ENCODE peak calls at places on chromosomes 12 and 14, in ten cellular contexts. S is stomach, Y is H1, N is GM12892, B is HepG2, W is GM12891, C is prostate gland, A is esophagus muscularis mucosa, J is breast epithelium, X is HCT116. L is an unnamed sample.

GRCh38 chr12:82047480-82047879 is 288.3 kb upstream of the PPFIA2 start:
- DNase-seq in J (no peak), W (no peak), A (no peak), C (no peak), B (no peak), X (no peak), S (no peak), N (no peak), Y (no peak), L (no peak)

GRCh38 chr12:75058228-75058627 is 151.4 kb downstream of the KCNC2 start:
- DNase-seq in Y (no peak), X (no peak), W (no peak), C (no peak), S (no peak), A (no peak), J (no peak), N (no peak), B (no peak), L (no peak)

GRCh38 chr12:76216585-76217472 is 131.4 kb downstream of the BBS10 start:
- DNase-seq in N (no peak), X (no peak), C (no peak), W (no peak), Y (no peak), J (no peak), B (no peak), A (no peak), S (no peak), L (no peak)

GRCh38 chr14:29895591-29896043 is 32.0 kb downstream of the PRKD1 start:
- DNase-seq in B (no peak), J (no peak), S (peak), W (no peak), A (no peak), C (no peak), Y (no peak), X (no peak), N (no peak), L (no peak)

GRCh38 chr14:106417224-106418049 is 891.1 kb downstream of the TMEM121 start:
- DNase-seq in X (peak), C (no peak), N (peak), A (no peak), S (peak), W (peak), J (no peak), B (peak), Y (peak), L (no peak)

GRCh38 chr12:26971963-26972362 is 33.7 kb downstream of the FGFR1OP2 start:
- DNase-seq in J (no peak), S (no peak), B (no peak), N (peak), W (peak), A (no peak), X (no peak), Y (no peak), C (no peak), L (no peak)

GRCh38 chr12:94263011-94263786 is 114.8 kb downstream of the PLXNC1 start:
- DNase-seq in J (no peak), X (no peak), S (no peak), B (no peak), W (no peak), C (no peak), N (no peak), A (no peak), Y (no peak), L (peak)

GRCh38 chr14:102749833-102750775 is 27.1 kb upstream of the TRAF3 start:
- DNase-seq in N (no peak), X (no peak), S (no peak), J (no peak), A (no peak), B (no peak), Y (no peak), C (no peak), W (no peak), L (no peak)

GRCh38 chr12:43102506-43103269 is 449.3 kb downstream of the ADAMTS20 start:
- DNase-seq in C (no peak), J (no peak), A (no peak), W (no peak), S (no peak), N (no peak), X (no peak), Y (no peak), B (no peak), L (no peak)

GRCh38 chr14:85947461-85947860 is 417.5 kb downstream of the FLRT2 start:
- DNase-seq in W (no peak), B (no peak), A (no peak), Y (no peak), S (no peak), N (no peak), X (no peak), J (no peak), C (no peak), L (no peak)

GRCh38 chr12:19927661-19928060 is 440.7 kb upstream of the PDE3A start:
- DNase-seq in W (no peak), A (no peak), J (no peak), B (no peak), C (no peak), S (no peak), X (no peak), Y (no peak), N (no peak), L (no peak)

GRCh38 chr12:119990382-119990874 is 1.4 kb downstream of the BICDL1 start:
- DNase-seq in X (no peak), N (no peak), J (no peak), Y (no peak), C (no peak), W (no peak), A (no peak), S (no peak), B (no peak), L (no peak)

GRCh38 chr12:119992129-119992705 is 3.2 kb downstream of the BICDL1 start:
- DNase-seq in S (no peak), Y (no peak), C (no peak), A (no peak), J (no peak), B (no peak), N (no peak), X (no peak), W (no peak), L (no peak)

GRCh38 chr12:119989619-119990381 is 764 bp downstream of the BICDL1 start:
- DNase-seq in S (peak), J (peak), N (peak), A (no peak), C (peak), Y (peak), W (peak), X (no peak), B (peak), L (peak)

GRCh38 chr12:119988440-119988787 is 622 bp upstream of the BICDL1 start:
- DNase-seq in S (no peak), W (no peak), B (no peak), X (no peak), C (no peak), J (no peak), A (no peak), N (no peak), Y (no peak), L (no peak)

DNA sequence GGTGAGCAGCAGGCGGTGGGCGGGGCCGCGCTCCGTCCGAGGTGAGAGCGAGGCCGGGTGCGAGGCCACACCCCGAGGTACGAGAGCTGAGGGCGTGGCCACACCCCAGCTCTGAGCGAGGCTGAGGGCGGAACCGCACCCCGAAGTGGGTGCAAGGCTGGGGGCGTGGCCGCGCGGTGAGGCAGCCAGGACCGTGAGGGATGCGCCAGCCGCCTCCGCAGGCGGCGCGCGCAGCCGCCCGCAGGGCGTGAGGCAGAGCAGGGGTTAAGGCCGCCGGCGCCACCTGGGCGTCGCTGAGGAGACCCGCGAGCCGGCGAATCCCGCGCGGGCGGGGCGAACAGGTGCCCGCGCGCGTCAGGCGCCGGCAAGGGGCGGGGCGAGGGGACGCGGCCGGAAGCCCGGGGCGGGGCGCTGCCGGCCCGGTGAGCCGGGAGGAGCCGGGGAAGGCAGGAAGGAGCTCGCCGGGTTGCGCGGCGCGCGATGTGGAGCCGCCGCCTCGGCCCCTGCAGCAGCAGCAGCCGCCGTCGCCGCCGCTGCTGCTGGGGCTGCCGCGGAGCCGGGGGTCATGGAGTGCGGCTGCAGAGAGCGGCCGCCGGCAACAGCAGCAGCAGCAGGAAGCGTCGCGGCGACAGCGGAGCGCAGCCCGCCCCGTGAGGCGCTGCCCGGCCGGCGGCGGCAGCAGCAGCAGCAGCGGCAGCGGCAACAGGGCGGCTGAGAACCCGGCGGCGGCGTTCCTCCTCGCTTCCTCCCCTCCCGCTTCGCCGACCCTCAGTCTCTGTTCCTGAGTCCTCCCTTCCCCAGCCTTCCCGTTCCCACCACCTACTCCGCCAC is at the start of gene BICDL1:
- DNase-seq in A (no peak), B (peak), S (peak), W (peak), X (peak), J (peak), C (peak), Y (peak), N (peak), L (peak)
- TF ChIP-seq POLR2A in A (no peak), B (no peak), S (no peak), W (no peak), X (no peak), J (no peak), C (peak), Y (no peak), N (no peak), L (no peak)

GRCh38 chr12:79998554-79998953 is 63.7 kb upstream of the PPP1R12A start:
- DNase-seq in A (no peak), C (no peak), X (no peak), N (no peak), B (no peak), S (no peak), Y (no peak), J (no peak), W (no peak), L (no peak)
- TF ChIP-seq POLR2AphosphoS5 in A (no peak), C (no peak), X (no peak), N (no peak), B (no peak), S (no peak), Y (no peak), J (no peak), W (no peak), L (no peak)

GRCh38 chr12:30696103-30696408 is 387 bp upstream of the IPO8 start:
- DNase-seq in N (no peak), J (no peak), C (no peak), W (no peak), A (no peak), B (no peak), Y (no peak), X (peak), S (no peak), L (no peak)

GRCh38 chr12:30694971-30695326 is 720 bp downstream of the IPO8 start:
- DNase-seq in C (peak), A (no peak), J (no peak), S (peak), N (peak), W (no peak), X (peak), Y (no peak), B (peak), L (no peak)

GRCh38 chr12:30696486-30696885 is 817 bp upstream of the IPO8 start:
- DNase-seq in W (peak), S (no peak), J (no peak), A (no peak), C (no peak), N (peak), X (no peak), Y (no peak), B (no peak), L (no peak)

GRCh38 chr12:30694412-30694955 is 1.2 kb downstream of the IPO8 start:
- DNase-seq in N (no peak), B (no peak), X (no peak), W (no peak), A (no peak), C (no peak), J (no peak), S (no peak), Y (no peak), L (no peak)

GRCh38 chr12:30695327-30696102 is at the start of gene IPO8:
- DNase-seq in N (peak), X (peak), C (peak), W (peak), S (peak), Y (peak), J (peak), B (peak), A (peak), L (peak)
- TF ChIP-seq POLR2A in N (peak), X (no peak), C (no peak), W (peak), S (no peak), Y (no peak), J (no peak), B (peak), A (no peak), L (no peak)

GRCh38 chr12:64510687-64511086 is 58.8 kb downstream of the TBK1 start:
- DNase-seq in Y (no peak), S (no peak), B (no peak), X (no peak), C (no peak), J (no peak), A (no peak), W (no peak), N (no peak), L (no peak)

GRCh38 chr12:64518396-64518795 is 66.5 kb downstream of the TBK1 start:
- DNase-seq in N (no peak), X (no peak), J (no peak), W (no peak), C (no peak), Y (no peak), A (no peak), B (no peak), S (no peak), L (no peak)

GRCh38 chr12:64514456-64514855 is 62.5 kb downstream of the TBK1 start:
- DNase-seq in W (no peak), N (no peak), A (peak), Y (no peak), X (no peak), B (no peak), S (no peak), C (no peak), J (no peak), L (no peak)
- TF ChIP-seq POLR2AphosphoS5 in W (no peak), N (no peak), A (no peak), Y (no peak), X (no peak), B (no peak), S (no peak), C (no peak), J (no peak), L (no peak)

GRCh38 chr12:77324763-77325468 is 259.5 kb upstream of the E2F7 start:
- DNase-seq in W (peak), Y (peak), A (no peak), S (peak), B (peak), J (peak), C (peak), N (peak), X (peak), L (peak)
- TF ChIP-seq POLR2A in W (no peak), Y (no peak), A (no peak), S (no peak), B (no peak), J (no peak), C (no peak), N (no peak), X (no peak), L (no peak)

DNA sequence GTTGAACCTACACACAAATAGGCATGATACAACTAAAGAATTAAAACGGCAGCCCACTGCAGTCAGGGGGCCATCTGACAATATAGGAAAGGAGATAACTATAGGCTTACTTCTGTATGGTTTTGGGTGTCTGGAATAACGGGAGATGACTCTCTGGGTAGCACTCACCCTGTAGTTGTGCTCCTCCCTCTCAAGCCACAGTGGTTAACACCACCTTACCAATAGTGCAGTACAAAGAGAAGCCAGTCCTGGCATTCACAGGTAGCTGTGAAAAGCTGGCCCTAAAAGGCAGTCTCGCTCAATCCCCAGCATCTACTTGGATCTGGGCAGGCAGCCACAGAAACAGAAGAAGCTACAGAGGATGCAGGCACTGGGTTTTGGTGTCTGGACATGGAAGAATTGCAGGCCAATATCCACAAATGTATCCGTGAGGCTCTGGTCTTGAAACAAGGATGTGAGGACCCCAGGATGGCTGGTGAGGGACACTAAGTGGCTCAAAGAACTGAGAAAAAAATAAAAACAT is 93.0 kb downstream of the DPF3 start:
- DNase-seq in J (no peak), X (no peak), A (no peak), W (no peak), C (no peak), Y (no peak), B (no peak), N (no peak), S (no peak), L (no peak)
- TF ChIP-seq POLR2AphosphoS5 in J (no peak), X (no peak), A (no peak), W (no peak), C (no peak), Y (no peak), B (no peak), N (no peak), S (no peak), L (no peak)

GRCh38 chr14:21437063-21437901 is 18.6 kb downstream of the CHD8 start:
- DNase-seq in A (peak), S (peak), C (peak), W (peak), Y (peak), J (peak), X (peak), N (peak), B (peak), L (peak)
- TF ChIP-seq POLR2A in A (no peak), S (no peak), C (peak), W (peak), Y (peak), J (no peak), X (no peak), N (peak), B (peak), L (peak)

DNA sequence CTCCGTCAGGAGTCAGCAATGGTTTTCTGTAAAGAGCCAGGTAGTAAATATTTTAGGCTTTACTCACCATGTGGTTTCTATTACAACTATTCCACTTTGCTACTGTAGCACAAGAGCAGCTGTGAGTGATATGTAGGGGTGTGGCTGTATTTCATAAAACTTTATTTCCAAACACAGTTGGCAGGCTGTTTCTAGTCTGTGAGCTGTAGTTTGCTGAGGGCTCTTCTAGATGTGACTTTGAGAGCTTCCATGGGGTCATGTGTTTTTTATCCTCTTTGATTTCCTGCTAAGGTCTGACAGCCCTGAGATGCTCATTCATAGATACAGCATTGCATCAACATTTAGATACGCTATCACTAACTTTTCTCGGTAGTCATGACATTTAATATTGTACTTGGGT is 231.0 kb upstream of the DCN start:
- DNase-seq in Y (no peak), J (no peak), S (no peak), B (no peak), A (no peak), C (peak), W (no peak), X (peak), N (no peak), L (no peak)
- TF ChIP-seq POLR2AphosphoS5 in Y (no peak), J (no peak), S (no peak), B (no peak), A (no peak), C (peak), W (no peak), X (no peak), N (no peak), L (no peak)

DNA sequence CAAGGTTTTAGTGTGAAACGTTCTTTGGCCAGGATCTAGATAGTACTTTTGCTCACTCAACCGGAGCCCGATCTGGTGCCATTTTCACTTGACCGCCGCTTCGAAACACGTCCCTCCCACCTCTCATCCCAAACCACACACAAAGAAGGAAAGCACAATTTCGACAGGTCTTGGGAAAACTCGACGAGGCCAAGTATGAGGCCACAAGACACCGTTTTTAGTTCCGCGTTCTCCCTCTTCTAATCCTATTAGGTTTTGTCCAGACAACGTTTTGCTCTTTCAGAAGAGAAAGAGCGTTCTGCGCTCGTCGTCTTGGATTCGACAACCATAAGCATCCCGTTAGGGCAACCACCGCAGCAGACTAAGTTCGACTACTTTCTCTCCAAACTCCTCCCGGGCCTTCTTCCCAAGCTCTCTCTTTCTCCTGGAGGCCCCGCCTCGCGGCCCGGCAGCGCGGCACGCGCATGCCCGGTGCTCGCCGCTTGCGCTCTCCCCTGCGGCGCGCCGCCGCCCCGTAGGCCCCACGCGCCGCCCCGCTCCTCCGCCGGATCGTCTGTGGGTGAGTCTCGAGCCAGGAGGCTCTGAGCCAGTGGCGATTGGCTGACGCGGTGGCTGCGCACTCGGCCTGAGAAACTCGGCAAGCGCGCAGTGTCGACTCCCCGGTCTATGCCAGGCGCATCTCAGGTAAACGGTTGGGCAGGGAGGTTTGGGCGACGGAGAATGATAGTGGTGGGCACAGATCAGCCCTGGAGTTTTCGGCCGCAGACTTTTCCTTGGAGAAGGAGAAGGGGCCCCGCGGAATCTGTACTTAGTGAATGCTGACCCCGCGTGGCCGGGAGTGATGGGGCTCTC is at the start of gene MIPOL1:
- DNase-seq in X (peak), S (peak), W (no peak), B (peak), J (peak), A (peak), N (no peak), Y (peak), C (peak), L (peak)
- TF ChIP-seq POLR2A in X (peak), S (no peak), W (no peak), B (peak), J (no peak), A (no peak), N (no peak), Y (peak), C (peak), L (no peak)

DNA sequence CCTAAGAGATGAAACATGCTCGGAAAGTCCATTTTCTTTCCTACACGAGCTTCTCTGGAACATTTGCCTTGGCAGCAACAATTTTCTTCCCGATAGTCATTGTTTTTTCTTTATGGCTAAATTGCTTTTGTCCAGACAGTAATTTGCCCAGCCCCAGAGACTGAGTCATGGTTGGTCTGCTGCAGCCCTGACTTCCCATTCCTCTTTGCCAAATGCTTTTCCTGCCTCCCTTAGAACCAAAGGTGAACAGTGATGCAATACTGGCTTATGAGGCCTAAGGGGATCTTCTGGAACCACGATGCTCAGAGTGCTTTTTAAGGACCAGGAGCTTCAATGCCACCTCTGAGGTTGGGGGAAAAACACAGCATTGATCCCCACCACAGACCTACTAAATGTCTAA is 1599.6 kb upstream of the TMEM132C start:
- DNase-seq in J (no peak), W (no peak), X (no peak), S (no peak), C (no peak), N (no peak), Y (no peak), A (no peak), B (no peak), L (no peak)
- TF ChIP-seq POLR2AphosphoS5 in J (no peak), W (no peak), X (no peak), S (no peak), C (no peak), N (no peak), Y (no peak), A (no peak), B (no peak), L (no peak)